ENCODE peak calls at places on chromosomes 5 and 9, in seven cellular contexts. X is activated T-cell treated with anti-CD3 and anti-CD28 coated beads for 48 hours; I is CD8-positive, alpha-beta T cell; T is T-helper 2 cell; H is NCI-H1436; R is uterus; C is A549. K is an unnamed sample.

GRCh38 chr5:96537386-96537785 is 104.3 kb upstream of the PCSK1 start:
- DNase-seq in X (no peak), I (no peak), C (peak), R (no peak), H (no peak), T (no peak), K (no peak)

GRCh38 chr5:14745188-14745563 is 80.7 kb downstream of the OTULIN start:
- DNase-seq in C (no peak), H (no peak), X (no peak), R (no peak), I (no peak), T (no peak), K (no peak)

GRCh38 chr5:62937661-62938558 is 359.3 kb downstream of the LRRC70 start:
- DNase-seq in I (no peak), C (no peak), R (no peak), X (no peak), H (no peak), T (no peak), K (peak)

GRCh38 chr9:1202512-1203285 is 152.5 kb downstream of the DMRT2 start:
- DNase-seq in C (no peak), R (no peak), H (no peak), X (no peak), T (no peak), I (no peak), K (no peak)

GRCh38 chr5:177503351-177504085 is 6.1 kb downstream of the DOK3 start:
- DNase-seq in H (no peak), X (no peak), R (no peak), C (no peak), T (no peak), I (no peak), K (no peak)

GRCh38 chr9:101117091-101117490 is 88.6 kb downstream of the PLPPR1 start:
- DNase-seq in T (no peak), H (no peak), C (no peak), I (no peak), X (no peak), R (no peak), K (no peak)

GRCh38 chr5:79109527-79110492 is 1.8 kb upstream of the BHMT start:
- DNase-seq in I (peak), T (no peak), H (no peak), R (no peak), X (peak), C (peak), K (no peak)

GRCh38 chr5:53934126-53934856 is 373.9 kb downstream of the NDUFS4 start:
- DNase-seq in H (no peak), X (no peak), T (no peak), I (no peak), R (no peak), C (no peak), K (no peak)

GRCh38 chr5:155870636-155871035 is 456.3 kb upstream of the SGCD start:
- DNase-seq in X (no peak), C (no peak), R (no peak), T (no peak), I (no peak), H (no peak), K (no peak)

GRCh38 chr5:71475788-71476384 is 20.4 kb downstream of the BDP1 start:
- DNase-seq in T (no peak), I (no peak), H (peak), X (no peak), C (peak), R (no peak), K (no peak)

GRCh38 chr9:134171316-134172197 is 7.2 kb upstream of the RNU6ATAC start:
- DNase-seq in T (no peak), I (no peak), C (no peak), R (no peak), H (no peak), X (no peak), K (peak)

GRCh38 chr9:22415941-22416691 is 30.5 kb upstream of the DMRTA1 start:
- DNase-seq in R (no peak), I (no peak), C (no peak), T (no peak), X (no peak), H (no peak), K (no peak)

GRCh38 chr9:97491216-97491999 is 10.1 kb upstream of the TMOD1 start:
- DNase-seq in T (no peak), R (no peak), X (no peak), I (no peak), H (no peak), C (no peak), K (no peak)

GRCh38 chr9:76716270-76716669 is 48.0 kb upstream of the PCA3 start:
- DNase-seq in T (no peak), H (no peak), R (no peak), I (no peak), X (no peak), C (no peak), K (no peak)

GRCh38 chr9:106970219-106970975 is 107.4 kb downstream of the ZNF462 start:
- DNase-seq in I (no peak), R (no peak), T (no peak), C (no peak), X (no peak), H (no peak), K (no peak)

GRCh38 chr5:147177125-147177840 is 57.5 kb upstream of the STK32A start:
- DNase-seq in T (no peak), H (no peak), R (no peak), C (no peak), I (no peak), X (no peak), K (no peak)

GRCh38 chr9:77015291-77016048 is 4.0 kb upstream of the FOXB2 start:
- DNase-seq in R (no peak), I (no peak), C (no peak), H (peak), T (no peak), X (no peak), K (no peak)

GRCh38 chr5:1209896-1210776 is 8.7 kb downstream of the SLC6A19 start:
- DNase-seq in X (no peak), R (no peak), T (no peak), C (no peak), H (no peak), I (no peak), K (no peak)

GRCh38 chr5:68027519-68027918 is 188.0 kb upstream of the PIK3R1 start:
- DNase-seq in I (no peak), C (no peak), T (no peak), R (peak), X (no peak), H (no peak), K (no peak)

GRCh38 chr5:103624748-103625147 is 62.2 kb upstream of the NUDT12 start:
- DNase-seq in H (no peak), T (no peak), X (no peak), I (no peak), C (no peak), R (no peak), K (no peak)

GRCh38 chr5:143244000-143244736 is 159.3 kb downstream of the NR3C1 start:
- DNase-seq in R (peak), I (no peak), T (no peak), H (no peak), X (no peak), C (peak), K (peak)

GRCh38 chr9:125472926-125473701 is 211.5 kb downstream of the GAPVD1 start:
- DNase-seq in H (no peak), C (no peak), T (no peak), X (no peak), R (peak), I (no peak), K (no peak)

GRCh38 chr5:36389245-36389644 is 87.5 kb upstream of the RANBP3L start:
- DNase-seq in R (no peak), X (no peak), T (no peak), C (no peak), I (no peak), H (no peak), K (peak)

GRCh38 chr5:13664377-13664776 is 280.1 kb downstream of the DNAH5 start:
- DNase-seq in I (no peak), C (peak), H (no peak), T (no peak), R (no peak), X (no peak), K (no peak)

GRCh38 chr9:16816006-16816405 is 54.5 kb downstream of the BNC2 start:
- DNase-seq in T (no peak), I (no peak), C (no peak), R (no peak), X (no peak), H (no peak), K (no peak)

GRCh38 chr9:138043411-138044345 is 166.1 kb downstream of the CACNA1B start:
- DNase-seq in H (no peak), I (no peak), C (no peak), X (no peak), T (no peak), R (no peak), K (no peak)

GRCh38 chr5:165723931-165724330 is 2218.5 kb downstream of the MAT2B start:
- DNase-seq in H (no peak), X (no peak), I (no peak), C (no peak), T (no peak), R (no peak), K (no peak)

GRCh38 chr5:43190755-43191603 is 1.0 kb upstream of the NIM1K start:
- DNase-seq in T (no peak), C (no peak), X (no peak), H (no peak), I (no peak), R (no peak), K (no peak)

GRCh38 chr5:168916852-168917251 is 337.7 kb upstream of the PANK3 start:
- DNase-seq in C (no peak), T (no peak), I (no peak), H (no peak), R (no peak), X (no peak), K (no peak)

GRCh38 chr5:13108281-13108680 is 836.2 kb downstream of the DNAH5 start:
- DNase-seq in H (no peak), R (no peak), I (no peak), T (no peak), X (no peak), C (no peak), K (no peak)

GRCh38 chr5:143938230-143938629 is 126.3 kb downstream of the HMHB1 start:
- DNase-seq in I (no peak), C (no peak), R (no peak), T (no peak), H (no peak), X (no peak), K (no peak)

GRCh38 chr5:122775713-122776084 is 819 bp downstream of the SNX2 start:
- DNase-seq in X (no peak), R (no peak), H (no peak), I (no peak), T (no peak), C (peak), K (no peak)

GRCh38 chr5:116508835-116509234 is 65.8 kb downstream of the SEMA6A start:
- DNase-seq in R (no peak), T (no peak), H (no peak), X (no peak), I (no peak), C (no peak), K (no peak)

GRCh38 chr5:73446631-73447233 is 1.8 kb downstream of the FOXD1 start:
- DNase-seq in H (no peak), C (peak), I (no peak), R (no peak), X (no peak), T (no peak), K (no peak)

GRCh38 chr5:141942185-141942857 is 15.7 kb downstream of the PCDH12 start:
- DNase-seq in T (no peak), H (no peak), R (no peak), X (no peak), I (no peak), C (no peak), K (no peak)

GRCh38 chr9:128792978-128793686 is 6.1 kb downstream of the TBC1D13 start:
- DNase-seq in R (no peak), H (no peak), X (no peak), T (no peak), I (no peak), C (no peak), K (no peak)

GRCh38 chr5:92337772-92338234 is 954.7 kb upstream of the ARRDC3 start:
- DNase-seq in I (no peak), R (no peak), T (no peak), H (no peak), C (no peak), X (no peak), K (no peak)